ENCODE peak calls at places on chromosome 22, in four cellular contexts. One of them, this sample, is unnamed.

GRCh38 chr22:29716814-29717213 is 3.0 kb upstream of the CABP7 start:
- DNase-seq in IMR-90: peak; percentile 80
- DNase-seq in H9: peak; percentile 88
- DNase-seq in H1: no peak
- DNase-seq in this sample: peak; percentile 90

GRCh38 chr22:25404923-25405853 is 159.3 kb upstream of the GRK3 start:
- DNase-seq in IMR-90: peak; percentile 73
- DNase-seq in H9: no peak
- DNase-seq in H1: no peak
- DNase-seq in this sample: no peak

GRCh38 chr22:36787594-36787993 is 11.7 kb upstream of the IFT27 start:
- DNase-seq in IMR-90: no peak
- DNase-seq in H9: no peak
- DNase-seq in H1: no peak
- DNase-seq in this sample: no peak

GRCh38 chr22:19800306-19800705 is 39.7 kb downstream of the TBX1 start:
- DNase-seq in IMR-90: no peak
- DNase-seq in H9: no peak
- DNase-seq in H1: no peak
- DNase-seq in this sample: no peak

GRCh38 chr22:38244106-38244505 is 28.7 kb downstream of the TMEM184B start:
- DNase-seq in IMR-90: peak; percentile 34
- DNase-seq in H9: no peak
- DNase-seq in H1: no peak
- DNase-seq in this sample: no peak

GRCh38 chr22:29454186-29454745 is 15.9 kb downstream of the RFPL1 start:
- DNase-seq in IMR-90: no peak
- DNase-seq in H9: no peak
- DNase-seq in H1: no peak
- DNase-seq in this sample: no peak

GRCh38 chr22:38141574-38141973 is 31.1 kb upstream of the BAIAP2L2 start:
- DNase-seq in IMR-90: no peak
- DNase-seq in H9: no peak
- DNase-seq in H1: no peak
- DNase-seq in this sample: no peak

GRCh38 chr22:25823276-25823675 is 81.3 kb downstream of the MYO18B start:
- DNase-seq in IMR-90: no peak
- DNase-seq in H9: no peak
- DNase-seq in H1: no peak
- DNase-seq in this sample: no peak

GRCh38 chr22:36379593-36380361 is 8.0 kb downstream of the MYH9 start:
- DNase-seq in IMR-90: peak; percentile 59
- DNase-seq in H9: no peak
- DNase-seq in H1: no peak
- DNase-seq in this sample: no peak

GRCh38 chr22:19599626-19600243 is 75.5 kb upstream of the CLDN5 start:
- DNase-seq in IMR-90: no peak
- DNase-seq in H9: no peak
- DNase-seq in H1: no peak
- DNase-seq in this sample: no peak

GRCh38 chr22:40709752-40710413 is 30.6 kb downstream of the MCHR1 start:
- DNase-seq in IMR-90: peak; percentile 84
- DNase-seq in H9: no peak
- DNase-seq in H1: no peak
- DNase-seq in this sample: peak; percentile 79

GRCh38 chr22:26429458-26430238 is 588 bp downstream of the ASPHD2 start:
- DNase-seq in IMR-90: no peak
- DNase-seq in H9: no peak
- DNase-seq in H1: no peak
- DNase-seq in this sample: no peak

GRCh38 chr22:43967069-43967468 is 11.8 kb downstream of the SAMM50 start:
- DNase-seq in IMR-90: no peak
- DNase-seq in H9: no peak
- DNase-seq in H1: no peak
- DNase-seq in this sample: no peak

GRCh38 chr22:25076281-25076680 is 123.4 kb upstream of the CRYBB3 start:
- DNase-seq in IMR-90: no peak
- DNase-seq in H9: no peak
- DNase-seq in H1: no peak
- DNase-seq in this sample: peak; percentile 32

GRCh38 chr22:29309332-29310064 is 3.0 kb downstream of the GAS2L1 start:
- DNase-seq in IMR-90: no peak
- DNase-seq in H9: no peak
- DNase-seq in H1: no peak
- DNase-seq in this sample: no peak

GRCh38 chr22:45742866-45743450 is 71.3 kb downstream of the ATXN10 start:
- DNase-seq in IMR-90: peak; percentile 65
- DNase-seq in H9: no peak
- DNase-seq in H1: no peak
- DNase-seq in this sample: no peak

GRCh38 chr22:24697671-24698082 is 76.8 kb downstream of the PIWIL3 start:
- DNase-seq in IMR-90: no peak
- DNase-seq in H9: no peak
- DNase-seq in H1: no peak
- DNase-seq in this sample: no peak

GRCh38 chr22:24968066-24968561 is 15.6 kb downstream of the KIAA1671 start:
- DNase-seq in IMR-90: no peak
- DNase-seq in H9: peak; percentile 94
- DNase-seq in H1: peak; percentile 73
- DNase-seq in this sample: peak; percentile 96

DNA sequence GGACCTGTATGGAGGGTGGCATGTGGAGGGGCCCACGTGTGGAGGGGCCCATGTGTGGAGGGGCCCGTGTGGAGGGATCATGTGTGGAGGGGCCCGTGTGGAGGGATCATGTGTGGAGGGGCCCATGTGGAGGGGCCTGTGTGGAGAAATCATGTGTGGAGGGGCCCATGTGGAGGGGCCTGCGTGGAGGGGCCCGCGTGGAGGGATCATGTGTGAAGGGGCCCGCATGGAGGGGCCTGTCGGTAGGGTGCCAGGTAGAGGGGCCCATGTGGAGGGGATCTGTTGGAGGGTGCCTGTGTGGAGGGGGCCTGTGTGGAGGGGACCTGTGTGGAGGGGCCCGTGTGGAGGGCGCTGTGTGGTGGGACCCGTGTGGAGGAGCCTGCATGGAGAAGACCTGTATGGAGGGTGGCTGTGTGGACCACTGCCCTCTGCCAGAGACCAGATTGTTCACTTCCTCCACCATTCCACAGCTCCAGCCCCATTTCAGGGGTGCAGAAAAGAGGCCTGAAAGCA is 47.0 kb downstream of the IGLL5 start:
- DNase-seq in IMR-90: no peak
- DNase-seq in H9: no peak
- DNase-seq in H1: no peak
- DNase-seq in this sample: no peak
- H2AK5ac ChIP-seq in IMR-90: no peak overlapping the region
- H2AK5ac ChIP-seq in H9: no peak overlapping the region
- H2AK5ac ChIP-seq in H1: no peak overlapping the region
- H2AK5ac ChIP-seq in this sample: no peak overlapping the region

GRCh38 chr22:47366026-47366767 is 603.7 kb downstream of the TBC1D22A start:
- DNase-seq in IMR-90: no peak
- DNase-seq in H9: no peak
- DNase-seq in H1: no peak
- DNase-seq in this sample: no peak
- H3K4ac ChIP-seq in IMR-90: no peak overlapping the region
- H3K4ac ChIP-seq in H9: no peak overlapping the region
- H3K4ac ChIP-seq in H1: no peak overlapping the region
- H3K4ac ChIP-seq in this sample: no peak overlapping the region

DNA sequence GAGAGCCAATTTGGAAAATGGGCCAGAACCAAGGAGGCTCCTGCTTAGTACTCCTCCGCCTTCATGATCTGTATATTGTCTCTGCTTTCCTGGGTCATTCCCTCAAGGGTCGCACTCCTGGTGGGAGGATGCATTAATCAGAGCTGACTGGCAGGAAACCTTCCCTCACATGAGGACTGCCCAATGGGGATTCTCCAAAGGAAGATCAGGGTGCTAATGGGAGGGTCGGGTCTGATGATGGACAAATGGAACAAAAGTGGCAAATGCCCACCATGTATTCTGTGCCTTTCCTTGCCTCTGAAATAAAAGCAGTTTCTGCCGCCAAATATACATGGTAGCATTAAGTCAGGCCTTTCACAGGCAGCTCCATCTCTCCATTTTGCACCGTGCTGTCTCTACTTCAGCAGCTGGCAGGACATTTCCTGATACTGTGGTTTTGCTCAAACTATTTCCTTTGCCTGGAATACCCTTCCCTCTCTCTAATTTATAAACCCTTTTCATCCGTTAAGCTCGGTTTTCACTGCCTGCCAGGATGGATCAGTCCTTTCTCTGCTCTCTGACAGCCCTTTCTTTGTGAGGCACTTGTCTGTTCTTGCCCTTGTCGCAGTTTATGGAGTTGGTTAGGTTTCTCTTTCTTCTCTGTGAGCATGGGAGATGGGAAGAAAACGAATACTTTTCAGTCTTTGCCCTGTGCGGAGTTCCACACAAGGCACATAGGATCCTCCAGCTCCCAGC is 13.5 kb downstream of the SREBF2 start:
- DNase-seq in IMR-90: no peak
- DNase-seq in H9: no peak
- DNase-seq in H1: no peak
- DNase-seq in this sample: no peak
- H3K56ac ChIP-seq in IMR-90: no peak overlapping the region
- H3K56ac ChIP-seq in H9: no peak overlapping the region
- H3K56ac ChIP-seq in H1: no peak overlapping the region
- H3K56ac ChIP-seq in this sample: peak overlapping the region; percentile 51

DNA sequence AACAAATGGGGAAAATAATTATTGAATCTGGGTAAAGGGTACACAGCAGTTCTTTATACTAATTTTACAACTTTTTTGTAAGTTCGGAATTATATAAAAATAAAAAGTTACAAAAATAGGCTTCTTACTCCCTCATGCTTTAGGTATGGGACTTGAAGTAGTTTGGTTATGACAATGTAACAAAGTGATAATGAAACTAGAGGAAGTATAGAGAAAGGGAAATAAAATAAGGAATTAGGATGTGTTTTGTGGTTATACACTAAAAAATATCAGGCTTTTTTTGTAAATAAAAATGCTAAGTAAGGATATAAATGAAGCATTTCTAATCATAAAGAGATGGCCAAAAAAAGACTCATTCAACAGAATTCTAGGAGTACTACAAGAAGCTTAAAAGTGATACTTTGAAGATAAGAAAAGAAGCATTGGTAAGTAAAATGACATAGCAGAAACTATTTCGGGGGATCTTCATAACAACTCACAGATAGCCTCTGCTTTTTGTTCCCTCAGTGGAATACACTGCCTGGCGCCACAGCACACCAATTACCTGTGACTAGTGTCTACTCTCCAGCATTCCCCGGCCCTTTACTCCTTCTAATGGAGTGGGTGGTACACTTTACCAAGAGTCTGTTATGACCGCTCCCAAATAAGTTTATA is 322.7 kb upstream of the PITPNB start:
- DNase-seq in IMR-90: no peak
- DNase-seq in H9: no peak
- DNase-seq in H1: no peak
- DNase-seq in this sample: no peak
- H2AK5ac ChIP-seq in IMR-90: no peak overlapping the region
- H2AK5ac ChIP-seq in H9: no peak overlapping the region
- H2AK5ac ChIP-seq in H1: no peak overlapping the region
- H2AK5ac ChIP-seq in this sample: no peak overlapping the region

GRCh38 chr22:18152519-18152918 is 2.5 kb downstream of the USP18 start:
- DNase-seq in IMR-90: no peak
- DNase-seq in H9: no peak
- DNase-seq in H1: no peak
- DNase-seq in this sample: no peak

GRCh38 chr22:18157714-18158028 is 7.7 kb downstream of the USP18 start:
- DNase-seq in IMR-90: no peak
- DNase-seq in H9: no peak
- DNase-seq in H1: no peak
- DNase-seq in this sample: no peak

GRCh38 chr22:18156878-18157713 is 7.1 kb downstream of the USP18 start:
- DNase-seq in IMR-90: peak; percentile 99
- DNase-seq in H9: peak; percentile 89
- DNase-seq in H1: peak; percentile 54
- DNase-seq in this sample: peak; percentile 93

GRCh38 chr22:18154821-18155390 is 4.9 kb downstream of the USP18 start:
- DNase-seq in IMR-90: no peak
- DNase-seq in H9: no peak
- DNase-seq in H1: no peak
- DNase-seq in this sample: no peak
- H3K4ac ChIP-seq in IMR-90: peak overlapping the region; percentile 4
- H3K4ac ChIP-seq in H9: no peak overlapping the region
- H3K4ac ChIP-seq in H1: no peak overlapping the region
- H3K4ac ChIP-seq in this sample: no peak overlapping the region

GRCh38 chr22:31613904-31614296 is 48.1 kb downstream of the PISD start:
- DNase-seq in IMR-90: no peak
- DNase-seq in H9: no peak
- DNase-seq in H1: no peak
- DNase-seq in this sample: no peak
- H3K56ac ChIP-seq in IMR-90: no peak overlapping the region
- H3K56ac ChIP-seq in H9: no peak overlapping the region
- H3K56ac ChIP-seq in H1: no peak overlapping the region
- H3K56ac ChIP-seq in this sample: no peak overlapping the region

GRCh38 chr22:49303061-49303735 is 524.5 kb downstream of the BRD1 start:
- DNase-seq in IMR-90: no peak
- DNase-seq in H9: peak; percentile 12
- DNase-seq in H1: no peak
- DNase-seq in this sample: no peak

GRCh38 chr22:49302530-49302929 is 525.1 kb downstream of the BRD1 start:
- DNase-seq in IMR-90: no peak
- DNase-seq in H9: peak; percentile 15
- DNase-seq in H1: no peak
- DNase-seq in this sample: no peak

GRCh38 chr22:49300951-49301397 is 526.7 kb downstream of the BRD1 start:
- DNase-seq in IMR-90: no peak
- DNase-seq in H9: peak; percentile 10
- DNase-seq in H1: no peak
- DNase-seq in this sample: no peak

GRCh38 chr22:49301398-49302149 is 526.1 kb downstream of the BRD1 start:
- DNase-seq in IMR-90: no peak
- DNase-seq in H9: peak; percentile 27
- DNase-seq in H1: no peak
- DNase-seq in this sample: no peak

GRCh38 chr22:49302150-49302460 is 525.6 kb downstream of the BRD1 start:
- DNase-seq in IMR-90: no peak
- DNase-seq in H9: no peak
- DNase-seq in H1: no peak
- DNase-seq in this sample: no peak
- H2AK5ac ChIP-seq in IMR-90: no peak overlapping the region
- H2AK5ac ChIP-seq in H9: no peak overlapping the region
- H2AK5ac ChIP-seq in H1: no peak overlapping the region
- H2AK5ac ChIP-seq in this sample: no peak overlapping the region

DNA sequence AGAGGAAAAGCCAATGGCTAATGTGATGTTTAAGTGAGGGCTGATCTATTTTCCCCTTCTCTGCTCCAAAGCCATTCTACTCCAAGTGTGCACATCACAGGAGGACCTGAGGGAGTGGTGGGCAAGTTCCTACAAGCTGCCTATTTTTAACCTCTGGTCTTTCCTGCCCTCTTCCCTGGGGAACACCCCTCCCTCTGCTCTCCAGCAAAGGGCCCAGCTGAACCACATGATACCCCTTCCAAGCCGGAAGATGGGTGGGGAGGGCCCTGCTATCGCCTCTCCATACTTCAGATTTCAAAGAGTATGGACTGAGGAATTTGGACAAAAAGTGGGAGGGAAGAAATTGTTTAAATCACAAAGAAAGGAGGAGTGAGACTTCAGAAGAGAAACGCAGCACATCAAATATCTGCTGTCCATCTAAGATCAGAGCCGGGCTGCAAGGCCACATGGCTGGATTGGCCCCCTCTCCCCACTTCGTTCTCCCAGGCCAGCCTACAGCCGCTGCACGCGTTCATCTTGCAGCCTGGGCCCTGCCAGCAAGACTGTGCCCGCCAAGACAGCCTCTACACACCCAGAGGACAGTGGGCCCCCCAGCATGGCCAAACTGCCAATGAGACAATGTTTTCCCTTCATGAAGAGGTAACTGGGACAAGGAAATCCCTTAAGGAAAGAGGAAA is 77.5 kb downstream of the MICAL3 start:
- DNase-seq in IMR-90: no peak
- DNase-seq in H9: no peak
- DNase-seq in H1: no peak
- DNase-seq in this sample: no peak
- H3K4ac ChIP-seq in IMR-90: no peak overlapping the region
- H3K4ac ChIP-seq in H9: no peak overlapping the region
- H3K4ac ChIP-seq in H1: no peak overlapping the region
- H3K4ac ChIP-seq in this sample: no peak overlapping the region

This sample was measured in mesendoderm.